ENCODE peak calls at places on chromosome 5, in four cellular contexts. I is WTC11, L is K562, H is HepG2. F is an unnamed sample.

GRCh38 chr5:179455320-179455719 is 95.0 kb upstream of the RUFY1 start:
- DNase-seq in I (no peak), L (no peak), H (no peak), F (no peak)

GRCh38 chr5:88826959-88827585 is 55.9 kb downstream of the MEF2C start:
- DNase-seq in I (no peak), L (peak), H (no peak), F (no peak)

GRCh38 chr5:138527170-138527569 is 15.9 kb downstream of the ETF1 start:
- DNase-seq in I (no peak), L (no peak), H (no peak), F (no peak)

GRCh38 chr5:95715799-95716461 is 15.2 kb upstream of the RHOBTB3 start:
- DNase-seq in I (no peak), L (no peak), H (no peak), F (no peak)

GRCh38 chr5:14728109-14728938 is 63.8 kb downstream of the OTULIN start:
- DNase-seq in I (peak), L (no peak), H (peak), F (no peak)

GRCh38 chr5:61052870-61053269 is 107.9 kb downstream of the NDUFAF2 start:
- DNase-seq in I (no peak), L (no peak), H (peak), F (peak)

GRCh38 chr5:113038714-113039113 is 62.1 kb downstream of the DCP2 start:
- DNase-seq in I (no peak), L (no peak), H (no peak), F (no peak)

GRCh38 chr5:173757817-173758216 is 130.3 kb upstream of the CPEB4 start:
- DNase-seq in I (no peak), L (no peak), H (no peak), F (no peak)

GRCh38 chr5:95959964-95960801 is 1.5 kb downstream of the ELL2 start:
- DNase-seq in I (no peak), L (no peak), H (no peak), F (peak)

GRCh38 chr5:177123789-177124485 is 9.6 kb upstream of the NSD1 start:
- DNase-seq in I (no peak), L (no peak), H (no peak), F (no peak)

GRCh38 chr5:56323505-56323904 is 90.4 kb upstream of the ANKRD55 start:
- DNase-seq in I (no peak), L (no peak), H (peak), F (peak)

GRCh38 chr5:148632978-148633377 is 21.3 kb downstream of the HTR4 start:
- DNase-seq in I (no peak), L (no peak), H (no peak), F (no peak)

GRCh38 chr5:78907255-78907886 is 77.7 kb downstream of the ARSB start:
- DNase-seq in I (no peak), L (no peak), H (no peak), F (no peak)

GRCh38 chr5:37804401-37804800 is 35.4 kb downstream of the GDNF start:
- DNase-seq in I (no peak), L (no peak), H (no peak), F (no peak)

GRCh38 chr5:139760066-139761056 is 35.2 kb upstream of the PSD2 start:
- DNase-seq in I (no peak), L (no peak), H (no peak), F (no peak)

GRCh38 chr5:153974131-153974812 is 64.4 kb downstream of the FAM114A2 start:
- DNase-seq in I (peak), L (peak), H (peak), F (peak)

GRCh38 chr5:24703934-24704333 is 59.2 kb upstream of the CDH10 start:
- DNase-seq in I (no peak), L (no peak), H (no peak), F (no peak)

GRCh38 chr5:55551904-55552303 is 17.1 kb upstream of the PLPP1 start:
- DNase-seq in I (no peak), L (no peak), H (no peak), F (no peak)

GRCh38 chr5:107056278-107056677 is 614.5 kb downstream of the EFNA5 start:
- DNase-seq in I (no peak), L (no peak), H (no peak), F (no peak)

GRCh38 chr5:168471785-168472184 is 14.5 kb upstream of the RARS1 start:
- DNase-seq in I (no peak), L (no peak), H (no peak), F (no peak)

GRCh38 chr5:168467755-168468280 is 18.5 kb upstream of the RARS1 start:
- DNase-seq in I (no peak), L (no peak), H (no peak), F (no peak)

GRCh38 chr5:168468836-168469235 is 17.4 kb upstream of the RARS1 start:
- DNase-seq in I (no peak), L (no peak), H (no peak), F (no peak)

GRCh38 chr5:168477060-168477459 is 9.2 kb upstream of the RARS1 start:
- DNase-seq in I (no peak), L (no peak), H (no peak), F (no peak)

GRCh38 chr5:168472329-168472728 is 13.9 kb upstream of the RARS1 start:
- DNase-seq in I (no peak), L (no peak), H (no peak), F (peak)
- TF ChIP-seq NR3C1 in I (no peak), L (no peak), H (no peak), F (no peak)

DNA sequence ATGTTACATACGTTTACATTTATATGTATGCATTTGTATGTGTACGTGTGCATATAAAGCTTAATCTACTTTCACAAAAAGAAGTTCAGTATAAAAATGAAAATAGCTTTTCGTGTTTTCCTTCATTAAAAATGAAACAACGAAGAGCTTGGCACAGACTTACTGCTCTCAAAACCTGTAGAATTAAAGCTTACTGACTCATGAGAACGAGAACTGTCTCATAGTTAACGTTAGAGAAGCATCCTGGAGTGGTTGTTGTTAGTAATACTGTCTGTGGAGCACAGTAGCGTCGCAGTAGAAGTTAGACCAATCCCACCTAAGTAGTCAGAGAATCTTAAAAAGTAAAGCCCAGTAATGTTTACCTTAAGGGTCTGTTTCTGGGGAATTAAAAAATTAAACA is 1.3 kb downstream of the MAT2B start:
- DNase-seq in I (no peak), L (no peak), H (no peak), F (no peak)
- TF ChIP-seq NR3C1 in I (no peak), L (no peak), H (no peak), F (no peak)

GRCh38 chr5:42995152-42995751 is 44.9 kb downstream of the ANXA2R start:
- DNase-seq in I (no peak), L (no peak), H (no peak), F (no peak)

GRCh38 chr5:42992035-42992570 is 48.0 kb downstream of the ANXA2R start:
- DNase-seq in I (peak), L (peak), H (peak), F (peak)

GRCh38 chr5:42991477-42992034 is 48.6 kb downstream of the ANXA2R start:
- DNase-seq in I (peak), L (no peak), H (no peak), F (no peak)

GRCh38 chr5:42993516-42994284 is 46.4 kb downstream of the ANXA2R start:
- DNase-seq in I (no peak), L (no peak), H (no peak), F (peak)

GRCh38 chr5:42994285-42995151 is 45.6 kb downstream of the ANXA2R start:
- DNase-seq in I (peak), L (peak), H (peak), F (peak)
- TF ChIP-seq NR3C1 in I (no peak), L (no peak), H (no peak), F (no peak)

GRCh38 chr5:164012376-164012775 is 507.0 kb downstream of the MAT2B start:
- DNase-seq in I (no peak), L (no peak), H (no peak), F (no peak)

GRCh38 chr5:164009628-164010027 is 504.2 kb downstream of the MAT2B start:
- DNase-seq in I (no peak), L (no peak), H (no peak), F (no peak)

GRCh38 chr5:164010900-164011299 is 505.5 kb downstream of the MAT2B start:
- DNase-seq in I (no peak), L (no peak), H (no peak), F (no peak)

GRCh38 chr5:164013077-164013670 is 507.8 kb downstream of the MAT2B start:
- DNase-seq in I (peak), L (peak), H (peak), F (peak)
- TF ChIP-seq NR3C1 in I (no peak), L (no peak), H (no peak), F (no peak)